ENCODE peak calls at places on chromosomes 7 and 10, in five cellular contexts. G is Kasumi-1, E is cerebellar cortex, N is neural progenitor cell, O is foreskin fibroblast. F is an unnamed sample.

GRCh38 chr7:139909379-139910050 is 80.5 kb downstream of the TBXAS1 start:
- DNase-seq in E (no peak), N (no peak), O (peak; percentile 71), G (no peak), F (no peak)

GRCh38 chr10:114041166-114041565 is 2.5 kb upstream of the ADRB1 start:
- DNase-seq in O (no peak), G (no peak), N (no peak), E (no peak), F (no peak)

GRCh38 chr7:159142730-159143129 is 1.9 kb downstream of the VIPR2 start:
- DNase-seq in E (no peak), N (no peak), O (no peak), G (no peak), F (no peak)

GRCh38 chr10:48416584-48417232 is 110.2 kb downstream of the MAPK8 start:
- DNase-seq in G (no peak), E (no peak), N (no peak), O (no peak), F (no peak)

GRCh38 chr7:52592698-52593097 is 442.7 kb upstream of the POM121L12 start:
- DNase-seq in O (no peak), N (no peak), G (no peak), E (no peak), F (no peak)

GRCh38 chr10:11205026-11205772 is 187.5 kb downstream of the CELF2 start:
- DNase-seq in E (no peak), N (peak; percentile 60), G (no peak), O (peak; percentile 53), F (no peak)

GRCh38 chr10:48507933-48508830 is 96.7 kb downstream of the ARHGAP22 start:
- DNase-seq in E (no peak), N (no peak), G (peak; percentile 21), O (peak; percentile 66), F (no peak)

GRCh38 chr10:1199345-1199673 is 143.1 kb downstream of the WDR37 start:
- DNase-seq in N (no peak), E (no peak), G (no peak), O (no peak), F (no peak)